ENCODE peak calls at places on chromosomes 16 and 17, in nine cellular contexts. One of them, this sample, is unnamed.
A peak's percentile ranks its signal among the peaks of the same experiment; 100 is the strongest.

GRCh38 chr16:85996843-85997242 is 97.9 kb downstream of the IRF8 start:
- DNase-seq in bronchial epithelial cell: no peak
- DNase-seq in cardiac fibroblast: no peak
- DNase-seq in neural crest cell: no peak
- DNase-seq in pancreas: no peak
- DNase-seq in kidney epithelial cell: no peak
- DNase-seq in colonic mucosa: no peak
- DNase-seq in fibroblast of villous mesenchyme: no peak
- DNase-seq in gastrocnemius medialis: no peak
- DNase-seq in this sample: no peak

GRCh38 chr17:55783684-55784245 is 32.9 kb downstream of the PCTP start:
- DNase-seq in bronchial epithelial cell: no peak
- DNase-seq in cardiac fibroblast: peak; percentile 52
- DNase-seq in neural crest cell: no peak
- DNase-seq in pancreas: no peak
- DNase-seq in kidney epithelial cell: no peak
- DNase-seq in colonic mucosa: peak; percentile 46
- DNase-seq in fibroblast of villous mesenchyme: peak; percentile 90
- DNase-seq in gastrocnemius medialis: peak; percentile 88
- DNase-seq in this sample: peak; percentile 59

GRCh38 chr17:45334231-45334630 is 17.4 kb upstream of the MAP3K14 start:
- DNase-seq in bronchial epithelial cell: peak; percentile 65
- DNase-seq in cardiac fibroblast: no peak
- DNase-seq in neural crest cell: no peak
- DNase-seq in pancreas: no peak
- DNase-seq in kidney epithelial cell: no peak
- DNase-seq in colonic mucosa: no peak
- DNase-seq in fibroblast of villous mesenchyme: no peak
- DNase-seq in gastrocnemius medialis: no peak
- DNase-seq in this sample: no peak

GRCh38 chr16:58348986-58349385 is 43.3 kb upstream of the GINS3 start:
- DNase-seq in bronchial epithelial cell: no peak
- DNase-seq in cardiac fibroblast: no peak
- DNase-seq in neural crest cell: no peak
- DNase-seq in pancreas: no peak
- DNase-seq in kidney epithelial cell: no peak
- DNase-seq in colonic mucosa: no peak
- DNase-seq in fibroblast of villous mesenchyme: no peak
- DNase-seq in gastrocnemius medialis: no peak
- DNase-seq in this sample: no peak

GRCh38 chr17:16286009-16286946 is 67.0 kb downstream of the CENPV start:
- DNase-seq in bronchial epithelial cell: peak; percentile 90
- DNase-seq in cardiac fibroblast: peak; percentile 97
- DNase-seq in neural crest cell: peak; percentile 41
- DNase-seq in pancreas: peak; percentile 49
- DNase-seq in kidney epithelial cell: peak; percentile 95
- DNase-seq in colonic mucosa: peak; percentile 93
- DNase-seq in fibroblast of villous mesenchyme: peak; percentile 98
- DNase-seq in gastrocnemius medialis: peak; percentile 50
- DNase-seq in this sample: peak; percentile 88

GRCh38 chr16:11582157-11582814 is 4.4 kb downstream of the LITAF start:
- DNase-seq in bronchial epithelial cell: no peak
- DNase-seq in cardiac fibroblast: no peak
- DNase-seq in neural crest cell: no peak
- DNase-seq in pancreas: no peak
- DNase-seq in kidney epithelial cell: no peak
- DNase-seq in colonic mucosa: no peak
- DNase-seq in fibroblast of villous mesenchyme: no peak
- DNase-seq in gastrocnemius medialis: no peak
- DNase-seq in this sample: no peak

GRCh38 chr17:59093702-59094231 is 12.9 kb downstream of the TRIM37 start:
- DNase-seq in bronchial epithelial cell: peak; percentile 80
- DNase-seq in cardiac fibroblast: peak; percentile 97
- DNase-seq in neural crest cell: no peak
- DNase-seq in pancreas: peak; percentile 10
- DNase-seq in kidney epithelial cell: peak; percentile 77
- DNase-seq in colonic mucosa: peak; percentile 36
- DNase-seq in fibroblast of villous mesenchyme: peak; percentile 99
- DNase-seq in gastrocnemius medialis: no peak
- DNase-seq in this sample: peak; percentile 68

GRCh38 chr17:77322534-77323412 is 182.0 kb downstream of the SEC14L1 start:
- DNase-seq in bronchial epithelial cell: peak; percentile 90
- DNase-seq in cardiac fibroblast: peak; percentile 99
- DNase-seq in neural crest cell: no peak
- DNase-seq in pancreas: peak; percentile 54
- DNase-seq in kidney epithelial cell: peak; percentile 96
- DNase-seq in colonic mucosa: peak; percentile 68
- DNase-seq in fibroblast of villous mesenchyme: peak; percentile 100
- DNase-seq in gastrocnemius medialis: peak; percentile 84
- DNase-seq in this sample: peak; percentile 75

GRCh38 chr17:75664099-75664549 is 2.8 kb downstream of the RECQL5 start:
- DNase-seq in bronchial epithelial cell: no peak
- DNase-seq in cardiac fibroblast: no peak
- DNase-seq in neural crest cell: no peak
- DNase-seq in pancreas: no peak
- DNase-seq in kidney epithelial cell: no peak
- DNase-seq in colonic mucosa: no peak
- DNase-seq in fibroblast of villous mesenchyme: no peak
- DNase-seq in gastrocnemius medialis: no peak
- DNase-seq in this sample: no peak

GRCh38 chr16:86640265-86640843 is 62.0 kb downstream of the FOXL1 start:
- DNase-seq in bronchial epithelial cell: no peak
- DNase-seq in cardiac fibroblast: no peak
- DNase-seq in neural crest cell: no peak
- DNase-seq in pancreas: no peak
- DNase-seq in kidney epithelial cell: no peak
- DNase-seq in colonic mucosa: no peak
- DNase-seq in fibroblast of villous mesenchyme: no peak
- DNase-seq in gastrocnemius medialis: no peak
- DNase-seq in this sample: no peak

GRCh38 chr16:20262248-20262647 is 65.1 kb downstream of the GP2 start:
- DNase-seq in bronchial epithelial cell: no peak
- DNase-seq in cardiac fibroblast: no peak
- DNase-seq in neural crest cell: no peak
- DNase-seq in pancreas: no peak
- DNase-seq in kidney epithelial cell: no peak
- DNase-seq in colonic mucosa: no peak
- DNase-seq in fibroblast of villous mesenchyme: no peak
- DNase-seq in gastrocnemius medialis: no peak
- DNase-seq in this sample: no peak

GRCh38 chr16:58487566-58488351 is 12.2 kb upstream of the NDRG4 start:
- DNase-seq in bronchial epithelial cell: peak; percentile 34
- DNase-seq in cardiac fibroblast: peak; percentile 80
- DNase-seq in neural crest cell: peak; percentile 94
- DNase-seq in pancreas: peak; percentile 81
- DNase-seq in kidney epithelial cell: peak; percentile 18
- DNase-seq in colonic mucosa: peak; percentile 76
- DNase-seq in fibroblast of villous mesenchyme: peak; percentile 74
- DNase-seq in gastrocnemius medialis: peak; percentile 62
- DNase-seq in this sample: peak; percentile 78

GRCh38 chr16:88628512-88628974 is 9.8 kb upstream of the IL17C start:
- DNase-seq in bronchial epithelial cell: no peak
- DNase-seq in cardiac fibroblast: no peak
- DNase-seq in neural crest cell: peak; percentile 44
- DNase-seq in pancreas: no peak
- DNase-seq in kidney epithelial cell: no peak
- DNase-seq in colonic mucosa: no peak
- DNase-seq in fibroblast of villous mesenchyme: peak; percentile 27
- DNase-seq in gastrocnemius medialis: no peak
- DNase-seq in this sample: no peak

GRCh38 chr17:50589112-50589712 is 28.7 kb downstream of the CACNA1G start:
- DNase-seq in bronchial epithelial cell: peak; percentile 49
- DNase-seq in cardiac fibroblast: peak; percentile 25
- DNase-seq in neural crest cell: no peak
- DNase-seq in pancreas: no peak
- DNase-seq in kidney epithelial cell: no peak
- DNase-seq in colonic mucosa: no peak
- DNase-seq in fibroblast of villous mesenchyme: no peak
- DNase-seq in gastrocnemius medialis: no peak
- DNase-seq in this sample: no peak

GRCh38 chr17:37744961-37745800 is at the start of gene HNF1B:
- DNase-seq in bronchial epithelial cell: no peak
- DNase-seq in cardiac fibroblast: no peak
- DNase-seq in neural crest cell: no peak
- DNase-seq in pancreas: peak; percentile 76
- DNase-seq in kidney epithelial cell: peak; percentile 50
- DNase-seq in colonic mucosa: peak; percentile 90
- DNase-seq in fibroblast of villous mesenchyme: no peak
- DNase-seq in gastrocnemius medialis: no peak
- DNase-seq in this sample: peak; percentile 69

GRCh38 chr16:31695667-31696066 is 168.0 kb downstream of the AHSP start:
- DNase-seq in bronchial epithelial cell: no peak
- DNase-seq in cardiac fibroblast: no peak
- DNase-seq in neural crest cell: no peak
- DNase-seq in pancreas: no peak
- DNase-seq in kidney epithelial cell: no peak
- DNase-seq in colonic mucosa: no peak
- DNase-seq in fibroblast of villous mesenchyme: no peak
- DNase-seq in gastrocnemius medialis: no peak
- DNase-seq in this sample: no peak

GRCh38 chr17:82056729-82057621 is 5.3 kb downstream of the GPS1 start:
- DNase-seq in bronchial epithelial cell: no peak
- DNase-seq in cardiac fibroblast: no peak
- DNase-seq in neural crest cell: no peak
- DNase-seq in pancreas: peak; percentile 13
- DNase-seq in kidney epithelial cell: no peak
- DNase-seq in colonic mucosa: no peak
- DNase-seq in fibroblast of villous mesenchyme: no peak
- DNase-seq in gastrocnemius medialis: no peak
- DNase-seq in this sample: no peak

GRCh38 chr17:80696456-80696855 is 151.8 kb downstream of the RPTOR start:
- DNase-seq in bronchial epithelial cell: no peak
- DNase-seq in cardiac fibroblast: no peak
- DNase-seq in neural crest cell: no peak
- DNase-seq in pancreas: no peak
- DNase-seq in kidney epithelial cell: no peak
- DNase-seq in colonic mucosa: no peak
- DNase-seq in fibroblast of villous mesenchyme: no peak
- DNase-seq in gastrocnemius medialis: no peak
- DNase-seq in this sample: no peak

GRCh38 chr17:49472527-49472926 is 22.6 kb upstream of the NGFR start:
- DNase-seq in bronchial epithelial cell: no peak
- DNase-seq in cardiac fibroblast: no peak
- DNase-seq in neural crest cell: peak; percentile 34
- DNase-seq in pancreas: no peak
- DNase-seq in kidney epithelial cell: no peak
- DNase-seq in colonic mucosa: no peak
- DNase-seq in fibroblast of villous mesenchyme: no peak
- DNase-seq in gastrocnemius medialis: no peak
- DNase-seq in this sample: no peak

GRCh38 chr16:68774982-68775381 is 37.9 kb downstream of the CDH1 start:
- DNase-seq in bronchial epithelial cell: no peak
- DNase-seq in cardiac fibroblast: no peak
- DNase-seq in neural crest cell: no peak
- DNase-seq in pancreas: no peak
- DNase-seq in kidney epithelial cell: no peak
- DNase-seq in colonic mucosa: no peak
- DNase-seq in fibroblast of villous mesenchyme: no peak
- DNase-seq in gastrocnemius medialis: no peak
- DNase-seq in this sample: no peak
- TF ChIP-seq CTCF in bronchial epithelial cell: no peak
- TF ChIP-seq CTCF in cardiac fibroblast: no peak
- TF ChIP-seq CTCF in neural crest cell: no peak
- TF ChIP-seq CTCF in pancreas: no peak
- TF ChIP-seq CTCF in kidney epithelial cell: no peak
- TF ChIP-seq CTCF in colonic mucosa: no peak
- TF ChIP-seq CTCF in fibroblast of villous mesenchyme: no peak
- TF ChIP-seq CTCF in gastrocnemius medialis: no peak
- TF ChIP-seq CTCF in this sample: no peak

GRCh38 chr16:28218109-28218508 is 6.3 kb upstream of the XPO6 start:
- DNase-seq in bronchial epithelial cell: peak; percentile 49
- DNase-seq in cardiac fibroblast: peak; percentile 73
- DNase-seq in neural crest cell: no peak
- DNase-seq in pancreas: no peak
- DNase-seq in kidney epithelial cell: no peak
- DNase-seq in colonic mucosa: peak; percentile 35
- DNase-seq in fibroblast of villous mesenchyme: peak; percentile 74
- DNase-seq in gastrocnemius medialis: no peak
- DNase-seq in this sample: no peak
- TF ChIP-seq CTCF in bronchial epithelial cell: peak; percentile 71
- TF ChIP-seq CTCF in cardiac fibroblast: peak; percentile 73
- TF ChIP-seq CTCF in neural crest cell: peak; percentile 37
- TF ChIP-seq CTCF in pancreas: no peak
- TF ChIP-seq CTCF in kidney epithelial cell: peak; percentile 31
- TF ChIP-seq CTCF in colonic mucosa: peak; percentile 38
- TF ChIP-seq CTCF in fibroblast of villous mesenchyme: peak; percentile 87
- TF ChIP-seq CTCF in gastrocnemius medialis: no peak
- TF ChIP-seq CTCF in this sample: peak; percentile 39

GRCh38 chr17:1073241-1073962 is 76.5 kb downstream of the TIMM22 start:
- DNase-seq in bronchial epithelial cell: no peak
- DNase-seq in cardiac fibroblast: no peak
- DNase-seq in neural crest cell: no peak
- DNase-seq in pancreas: no peak
- DNase-seq in kidney epithelial cell: no peak
- DNase-seq in colonic mucosa: no peak
- DNase-seq in fibroblast of villous mesenchyme: no peak
- DNase-seq in gastrocnemius medialis: no peak
- DNase-seq in this sample: no peak

GRCh38 chr17:1076299-1076981 is 79.5 kb downstream of the TIMM22 start:
- DNase-seq in bronchial epithelial cell: no peak
- DNase-seq in cardiac fibroblast: no peak
- DNase-seq in neural crest cell: no peak
- DNase-seq in pancreas: no peak
- DNase-seq in kidney epithelial cell: no peak
- DNase-seq in colonic mucosa: no peak
- DNase-seq in fibroblast of villous mesenchyme: no peak
- DNase-seq in gastrocnemius medialis: no peak
- DNase-seq in this sample: no peak

GRCh38 chr17:1076982-1077302 is 80.0 kb downstream of the TIMM22 start:
- DNase-seq in bronchial epithelial cell: no peak
- DNase-seq in cardiac fibroblast: no peak
- DNase-seq in neural crest cell: no peak
- DNase-seq in pancreas: no peak
- DNase-seq in kidney epithelial cell: no peak
- DNase-seq in colonic mucosa: no peak
- DNase-seq in fibroblast of villous mesenchyme: no peak
- DNase-seq in gastrocnemius medialis: no peak
- DNase-seq in this sample: no peak

GRCh38 chr17:1072551-1072961 is 75.6 kb downstream of the TIMM22 start:
- DNase-seq in bronchial epithelial cell: no peak
- DNase-seq in cardiac fibroblast: no peak
- DNase-seq in neural crest cell: no peak
- DNase-seq in pancreas: no peak
- DNase-seq in kidney epithelial cell: no peak
- DNase-seq in colonic mucosa: no peak
- DNase-seq in fibroblast of villous mesenchyme: no peak
- DNase-seq in gastrocnemius medialis: no peak
- DNase-seq in this sample: no peak

GRCh38 chr17:1074886-1075665 is 78.1 kb downstream of the TIMM22 start:
- DNase-seq in bronchial epithelial cell: no peak
- DNase-seq in cardiac fibroblast: no peak
- DNase-seq in neural crest cell: no peak
- DNase-seq in pancreas: no peak
- DNase-seq in kidney epithelial cell: no peak
- DNase-seq in colonic mucosa: no peak
- DNase-seq in fibroblast of villous mesenchyme: no peak
- DNase-seq in gastrocnemius medialis: no peak
- DNase-seq in this sample: no peak
- TF ChIP-seq CTCF in bronchial epithelial cell: no peak
- TF ChIP-seq CTCF in cardiac fibroblast: no peak
- TF ChIP-seq CTCF in neural crest cell: no peak
- TF ChIP-seq CTCF in pancreas: no peak
- TF ChIP-seq CTCF in kidney epithelial cell: no peak
- TF ChIP-seq CTCF in colonic mucosa: no peak
- TF ChIP-seq CTCF in fibroblast of villous mesenchyme: no peak
- TF ChIP-seq CTCF in gastrocnemius medialis: no peak
- TF ChIP-seq CTCF in this sample: no peak

GRCh38 chr17:63435681-63436522 is 10.2 kb downstream of the CYB561 start:
- DNase-seq in bronchial epithelial cell: peak; percentile 31
- DNase-seq in cardiac fibroblast: no peak
- DNase-seq in neural crest cell: no peak
- DNase-seq in pancreas: peak; percentile 66
- DNase-seq in kidney epithelial cell: no peak
- DNase-seq in colonic mucosa: peak; percentile 58
- DNase-seq in fibroblast of villous mesenchyme: no peak
- DNase-seq in gastrocnemius medialis: no peak
- DNase-seq in this sample: no peak
- TF ChIP-seq CTCF in bronchial epithelial cell: peak; percentile 66
- TF ChIP-seq CTCF in cardiac fibroblast: no peak
- TF ChIP-seq CTCF in neural crest cell: no peak
- TF ChIP-seq CTCF in pancreas: peak; percentile 33
- TF ChIP-seq CTCF in kidney epithelial cell: peak; percentile 8
- TF ChIP-seq CTCF in colonic mucosa: no peak
- TF ChIP-seq CTCF in fibroblast of villous mesenchyme: no peak
- TF ChIP-seq CTCF in gastrocnemius medialis: no peak
- TF ChIP-seq CTCF in this sample: no peak